ENCODE peak calls at places on chromosome 19, in nine cellular contexts. K is activated CD8-positive, alpha-beta memory T cell treated with anti-CD3 and anti-CD28 coated beads, Interleukin-2, amount 50 U/mL, for 4 hours; M is B cell; C is midbrain; D is HEK293T; Y is memory B cell; W is progenitor cell of endocrine pancreas; Q is adipocyte; J is fibroblast of lung. G is an unnamed sample.

GRCh38 chr19:33864311-33864850 is 67.7 kb downstream of the KCTD15 start:
- DNase-seq in W (no peak), J (no peak), K (no peak), D (no peak), Y (no peak), Q (no peak), M (no peak), C (no peak), G (no peak)

GRCh38 chr19:46624958-46625661 is at the start of gene PTGIR:
- DNase-seq in K (no peak), W (no peak), Y (no peak), J (peak), Q (peak), D (no peak), M (no peak), C (no peak), G (peak)

GRCh38 chr19:19329199-19329598 is 8.6 kb downstream of the MAU2 start:
- DNase-seq in C (no peak), W (no peak), M (peak), Q (no peak), D (no peak), K (no peak), J (no peak), Y (no peak), G (no peak)

GRCh38 chr19:17806945-17807344 is 12.0 kb downstream of the B3GNT3 start:
- DNase-seq in Q (no peak), W (no peak), Y (no peak), C (no peak), K (no peak), D (no peak), J (no peak), M (no peak), G (no peak)

GRCh38 chr19:6536138-6536671 is 5.4 kb downstream of the TNFSF9 start:
- DNase-seq in D (peak), C (peak), Y (peak), M (peak), W (no peak), K (peak), J (peak), Q (peak), G (no peak)

GRCh38 chr19:2053601-2054389 is 2.8 kb upstream of the MKNK2 start:
- DNase-seq in Q (no peak), D (no peak), J (no peak), C (no peak), K (no peak), W (no peak), M (no peak), Y (no peak), G (no peak)

GRCh38 chr19:43741075-43741840 is 13.5 kb downstream of the SMG9 start:
- DNase-seq in K (no peak), Y (no peak), Q (no peak), J (no peak), W (no peak), M (no peak), C (no peak), D (no peak), G (no peak)

GRCh38 chr19:33960566-33960965 is 163.9 kb downstream of the KCTD15 start:
- DNase-seq in M (no peak), Q (no peak), W (no peak), C (no peak), D (no peak), Y (no peak), K (no peak), J (no peak), G (no peak)

GRCh38 chr19:6720369-6721112 is at the start of gene C3:
- DNase-seq in Y (no peak), Q (peak), D (no peak), M (no peak), C (peak), J (no peak), W (no peak), K (no peak), G (peak)

GRCh38 chr19:703651-704446 is 4.9 kb upstream of the PALM start:
- DNase-seq in M (peak), D (peak), J (no peak), K (peak), W (no peak), Y (peak), C (no peak), Q (peak), G (peak)

GRCh38 chr19:45526143-45526542 is 18.9 kb downstream of the VASP start:
- DNase-seq in J (peak), M (no peak), Q (peak), C (peak), K (no peak), Y (no peak), D (peak), W (no peak), G (peak)

GRCh38 chr19:43465468-43466120 is at the start of gene LYPD3:
- DNase-seq in K (peak), C (no peak), J (no peak), M (no peak), Y (no peak), Q (no peak), D (no peak), W (no peak), G (peak)

GRCh38 chr19:45881909-45882528 is 3.9 kb downstream of the IRF2BP1 start:
- DNase-seq in K (no peak), W (peak), D (no peak), M (no peak), J (no peak), Y (no peak), Q (no peak), C (no peak), G (no peak)

GRCh38 chr19:7478173-7478842 is 10.5 kb downstream of the PEX11G start:
- DNase-seq in W (no peak), J (peak), M (peak), C (no peak), Q (no peak), Y (no peak), D (no peak), K (no peak), G (no peak)